ENCODE peak calls at places on chromosomes 5 and 9, in seven cellular contexts. Y is Peyer's patch, S is endothelial cell, A is IMR-90, B is nephron progenitor cell, D is glutamatergic neuron, P is tibial artery. W is an unnamed sample.

GRCh38 chr5:60349891-60350415 is 350.0 kb downstream of the DEPDC1B start:
- DNase-seq in Y (no peak), A (no peak), D (no peak), B (no peak), S (no peak), P (no peak), W (no peak)

GRCh38 chr5:102581011-102581410 is 82.2 kb upstream of the SLCO6A1 start:
- DNase-seq in S (no peak), Y (no peak), B (no peak), P (no peak), D (no peak), A (no peak), W (no peak)

GRCh38 chr9:89435315-89435823 is 62.5 kb downstream of the SEMA4D start:
- DNase-seq in D (no peak), A (no peak), B (peak; percentile 25), Y (peak; percentile 93), S (no peak), P (no peak), W (no peak)

GRCh38 chr5:86108825-86109224 is 508.9 kb upstream of the COX7C start:
- DNase-seq in Y (no peak), D (no peak), B (no peak), P (no peak), S (no peak), A (no peak), W (no peak)

GRCh38 chr5:33261305-33261704 is 179.5 kb upstream of the TARS1 start:
- DNase-seq in A (peak; percentile 89), Y (no peak), P (no peak), S (no peak), D (no peak), B (no peak), W (no peak)

GRCh38 chr9:76206821-76207220 is 187.4 kb downstream of the RFK start:
- DNase-seq in Y (no peak), P (no peak), S (no peak), B (no peak), A (no peak), D (no peak), W (no peak)

GRCh38 chr5:151742870-151743294 is 15.5 kb downstream of the ATOX1 start:
- DNase-seq in A (peak; percentile 74), B (peak; percentile 52), D (peak; percentile 60), P (no peak), Y (no peak), S (peak; percentile 53), W (no peak)

GRCh38 chr5:136094189-136094912 is 38.3 kb upstream of the SMAD5 start:
- DNase-seq in D (no peak), P (no peak), B (no peak), Y (no peak), S (no peak), A (no peak), W (no peak)

GRCh38 chr5:82356808-82357671 is 78.9 kb upstream of the RPS23 start:
- DNase-seq in S (peak; percentile 30), P (peak; percentile 86), A (peak; percentile 94), B (no peak), Y (peak; percentile 61), D (no peak), W (peak; percentile 19)

GRCh38 chr9:115117999-115118470 is at the start of gene TNC:
- DNase-seq in Y (peak; percentile 52), D (peak; percentile 56), B (peak; percentile 46), A (peak; percentile 92), P (peak; percentile 87), S (peak; percentile 26), W (peak; percentile 17)

GRCh38 chr9:124126571-124127289 is 115.2 kb downstream of the LHX2 start:
- DNase-seq in D (peak; percentile 82), B (peak; percentile 87), Y (peak; percentile 86), P (peak; percentile 81), A (peak; percentile 65), S (peak; percentile 81), W (peak; percentile 87)

GRCh38 chr9:15416880-15417279 is 5.8 kb upstream of the SNAPC3 start:
- DNase-seq in A (peak; percentile 65), D (no peak), S (peak; percentile 47), B (peak; percentile 28), Y (no peak), P (no peak), W (peak; percentile 63)

GRCh38 chr9:23492126-23493002 is 333.7 kb downstream of the ELAVL2 start:
- DNase-seq in D (no peak), P (no peak), S (peak; percentile 47), A (peak; percentile 0), Y (no peak), B (peak; percentile 17), W (no peak)

GRCh38 chr5:72179816-72180440 is 72.7 kb downstream of the MAP1B start:
- DNase-seq in S (no peak), Y (no peak), A (no peak), B (no peak), P (no peak), D (no peak), W (no peak)

GRCh38 chr5:143216211-143216610 is 187.3 kb downstream of the NR3C1 start:
- DNase-seq in B (no peak), S (no peak), Y (no peak), P (no peak), A (no peak), D (no peak), W (no peak)

GRCh38 chr5:173786296-173787187 is 101.6 kb upstream of the CPEB4 start:
- DNase-seq in A (no peak), S (no peak), P (peak; percentile 4), Y (no peak), B (no peak), D (no peak), W (peak; percentile 69)

GRCh38 chr5:93461751-93462150 is 119.3 kb downstream of the NR2F1-AS1 start:
- DNase-seq in P (no peak), D (no peak), S (no peak), A (peak; percentile 68), Y (no peak), B (no peak), W (no peak)

GRCh38 chr9:16262467-16263261 is 607.8 kb downstream of the BNC2 start:
- DNase-seq in P (no peak), S (no peak), Y (no peak), D (no peak), B (no peak), A (peak; percentile 66), W (no peak)

GRCh38 chr5:150649108-150649827 is 8.8 kb downstream of the SYNPO start:
- DNase-seq in B (no peak), S (no peak), D (peak; percentile 12), P (peak; percentile 77), Y (peak; percentile 45), A (no peak), W (no peak)

GRCh38 chr5:58076473-58077257 is 383.2 kb downstream of the PLK2 start:
- DNase-seq in D (peak; percentile 23), A (no peak), B (no peak), Y (no peak), S (no peak), P (no peak), W (no peak)

GRCh38 chr5:171295801-171296200 is 13.2 kb upstream of the TLX3 start:
- DNase-seq in D (no peak), B (no peak), A (no peak), S (no peak), Y (no peak), P (no peak), W (no peak)

GRCh38 chr5:54764691-54765090 is 220.7 kb downstream of the ESM1 start:
- DNase-seq in B (no peak), Y (no peak), S (no peak), D (no peak), A (peak; percentile 16), P (no peak), W (no peak)

GRCh38 chr9:83934569-83935275 is 13.5 kb upstream of the KIF27 start:
- DNase-seq in Y (no peak), B (no peak), A (peak; percentile 60), D (no peak), P (no peak), S (no peak), W (no peak)

GRCh38 chr9:100579665-100580064 is 1.8 kb downstream of the CAVIN4 start:
- DNase-seq in B (no peak), S (no peak), D (no peak), A (peak; percentile 61), P (no peak), Y (no peak), W (no peak)

GRCh38 chr9:128260340-128260739 is 15.5 kb downstream of the GOLGA2 start:
- DNase-seq in S (no peak), Y (no peak), A (no peak), B (no peak), D (no peak), P (no peak), W (no peak)

GRCh38 chr9:128257907-128258306 is 17.9 kb downstream of the GOLGA2 start:
- DNase-seq in D (no peak), B (no peak), P (no peak), S (no peak), Y (no peak), A (no peak), W (no peak)

GRCh38 chr9:128258326-128258725 is 17.5 kb downstream of the GOLGA2 start:
- DNase-seq in B (no peak), D (no peak), S (no peak), Y (no peak), P (no peak), A (no peak), W (no peak)

GRCh38 chr9:128257086-128257825 is 18.6 kb downstream of the GOLGA2 start:
- DNase-seq in P (no peak), D (no peak), B (no peak), A (no peak), S (no peak), Y (no peak), W (no peak)

GRCh38 chr9:128259156-128259555 is 16.7 kb downstream of the GOLGA2 start:
- DNase-seq in A (no peak), S (no peak), P (no peak), D (no peak), Y (no peak), B (no peak), W (no peak)
- TF ChIP-seq CTCF in A (no peak), S (no peak), P (no peak), D (no peak), Y (no peak), B (no peak), W (no peak)

GRCh38 chr5:159581502-159582249 is 251.4 kb upstream of the IL12B start:
- DNase-seq in Y (no peak), D (no peak), A (peak; percentile 45), P (no peak), S (no peak), B (no peak), W (no peak)
- TF ChIP-seq CTCF in Y (no peak), D (no peak), A (peak; percentile 22), P (no peak), S (no peak), B (no peak), W (no peak)

GRCh38 chr9:112970939-112971338 is 41.1 kb downstream of the ZNF883 start:
- DNase-seq in B (no peak), A (no peak), D (no peak), S (no peak), P (no peak), Y (no peak), W (no peak)

GRCh38 chr9:112969730-112970129 is 42.3 kb downstream of the ZNF883 start:
- DNase-seq in S (no peak), B (no peak), D (no peak), P (no peak), Y (no peak), A (no peak), W (no peak)

GRCh38 chr9:112971415-112971814 is 40.6 kb downstream of the ZNF883 start:
- DNase-seq in B (peak; percentile 14), A (peak; percentile 1), D (peak; percentile 37), Y (no peak), S (peak; percentile 56), P (no peak), W (no peak)
- TF ChIP-seq CTCF in B (peak; percentile 34), A (peak; percentile 22), D (no peak), Y (no peak), S (peak; percentile 32), P (no peak), W (no peak)

GRCh38 chr9:131546336-131547084 is 1.2 kb downstream of the PRRT1B start:
- DNase-seq in D (peak; percentile 48), Y (no peak), S (no peak), A (peak; percentile 12), B (peak; percentile 32), P (no peak), W (peak; percentile 31)
- TF ChIP-seq CTCF in D (no peak), Y (no peak), S (no peak), A (no peak), B (no peak), P (no peak), W (no peak)

W was measured in GM13976.